ENCODE peak calls at places on chromosomes 2 and 18, in four cellular contexts. B is GM12878, O is K562, H is GM12892. E is an unnamed sample.

GRCh38 chr2:178804791-178805190 is 2.4 kb downstream of the TTN start:
- DNase-seq in B (no peak), O (peak; percentile 36), H (no peak), E (no peak)

GRCh38 chr18:30679285-30679930 is 363.1 kb downstream of the DSC3 start:
- DNase-seq in B (no peak), O (peak; percentile 90), H (no peak), E (no peak)

GRCh38 chr2:117850461-117850860 is 36.0 kb downstream of the DDX18 start:
- DNase-seq in B (no peak), O (no peak), H (no peak), E (no peak)

GRCh38 chr2:71675296-71675695 is 221.9 kb downstream of the DYSF start:
- DNase-seq in B (no peak), O (no peak), H (no peak), E (no peak)

GRCh38 chr2:210630904-210631560 is 74.6 kb downstream of the CPS1 start:
- DNase-seq in B (no peak), O (no peak), H (no peak), E (no peak)

GRCh38 chr2:69033427-69034095 is 20.6 kb downstream of the ANTXR1 start:
- DNase-seq in B (no peak), O (no peak), H (no peak), E (no peak)

GRCh38 chr18:3262234-3263171 is 570 bp downstream of the MYL12B start:
- DNase-seq in B (no peak), O (peak; percentile 60), H (peak; percentile 25), E (no peak)

GRCh38 chr2:98881153-98881650 is 54.8 kb downstream of the CRACDL start:
- DNase-seq in B (no peak), O (no peak), H (no peak), E (no peak)

GRCh38 chr2:210617732-210618330 is 61.4 kb downstream of the CPS1 start:
- DNase-seq in B (no peak), O (peak; percentile 11), H (no peak), E (no peak)

GRCh38 chr2:117956036-117956791 is 57.7 kb downstream of the CCDC93 start:
- DNase-seq in B (no peak), O (no peak), H (no peak), E (no peak)

GRCh38 chr2:173962583-173963110 is 2.5 kb downstream of the SP3 start:
- DNase-seq in B (no peak), O (peak; percentile 46), H (no peak), E (no peak)

GRCh38 chr18:79738565-79739439 is 58.9 kb upstream of the KCNG2 start:
- DNase-seq in B (no peak), O (no peak), H (no peak), E (no peak)

GRCh38 chr2:235641333-235641732 is 147.5 kb downstream of the AGAP1 start:
- DNase-seq in B (no peak), O (no peak), H (no peak), E (no peak)

GRCh38 chr2:136932700-136933099 is 167.4 kb downstream of the THSD7B start:
- DNase-seq in B (no peak), O (no peak), H (no peak), E (no peak)

GRCh38 chr2:74742486-74742885 is 88.4 kb downstream of the SEMA4F start:
- DNase-seq in B (no peak), O (no peak), H (no peak), E (no peak)

GRCh38 chr2:99953750-99954149 is 188.6 kb downstream of the AFF3 start:
- DNase-seq in B (no peak), O (no peak), H (no peak), E (no peak)

GRCh38 chr2:231794383-231794782 is 8.1 kb downstream of the COPS7B start:
- DNase-seq in B (no peak), O (no peak), H (no peak), E (no peak)

GRCh38 chr2:72004976-72005375 is 142.7 kb downstream of the CYP26B1 start:
- DNase-seq in B (no peak), O (no peak), H (no peak), E (no peak)

GRCh38 chr18:42437646-42438045 is 482.6 kb downstream of the PIK3C3 start:
- DNase-seq in B (no peak), O (no peak), H (no peak), E (no peak)

GRCh38 chr18:35076556-35076955 is 35.3 kb downstream of the MAPRE2 start:
- DNase-seq in B (no peak), O (no peak), H (no peak), E (no peak)

GRCh38 chr18:60746491-60746890 is 373.9 kb upstream of the MC4R start:
- DNase-seq in B (no peak), O (no peak), H (no peak), E (no peak)

GRCh38 chr2:234158812-234159211 is 108.3 kb downstream of the SPP2 start:
- DNase-seq in B (no peak), O (no peak), H (no peak), E (no peak)

GRCh38 chr2:233974530-233975071 is 57.4 kb downstream of the TRPM8 start:
- DNase-seq in B (no peak), O (peak; percentile 48), H (no peak), E (no peak)

GRCh38 chr2:144376926-144377325 is 143.0 kb downstream of the ZEB2 start:
- DNase-seq in B (no peak), O (no peak), H (no peak), E (no peak)

GRCh38 chr18:59451073-59451472 is 92.0 kb upstream of the LMAN1 start:
- DNase-seq in B (no peak), O (no peak), H (no peak), E (no peak)

GRCh38 chr18:59451963-59452362 is 92.9 kb upstream of the LMAN1 start:
- DNase-seq in B (no peak), O (no peak), H (no peak), E (no peak)

GRCh38 chr18:59448546-59448945 is 89.5 kb upstream of the LMAN1 start:
- DNase-seq in B (no peak), O (no peak), H (no peak), E (no peak)

GRCh38 chr18:59446012-59446411 is 86.9 kb upstream of the LMAN1 start:
- DNase-seq in B (no peak), O (no peak), H (no peak), E (no peak)
- TF ChIP-seq TAF1 in B (no peak), O (no peak), H (no peak), E (no peak)

GRCh38 chr2:197705912-197706838 is 1.0 kb downstream of the MARS2 start:
- DNase-seq in B (no peak), O (peak; percentile 24), H (no peak), E (no peak)

GRCh38 chr2:197707316-197708213 is 2.4 kb downstream of the MARS2 start:
- DNase-seq in B (no peak), O (peak; percentile 40), H (no peak), E (no peak)

GRCh38 chr2:197704434-197705142 is 581 bp upstream of the MARS2 start:
- DNase-seq in B (peak; percentile 43), O (no peak), H (no peak), E (no peak)

GRCh38 chr2:197706839-197707207 is 1.7 kb downstream of the MARS2 start:
- DNase-seq in B (no peak), O (peak; percentile 8), H (no peak), E (no peak)

GRCh38 chr2:197705143-197705911 is at the start of gene MARS2:
- DNase-seq in B (peak; percentile 68), O (peak; percentile 93), H (peak; percentile 80), E (peak; percentile 83)
- TF ChIP-seq POLR2A in B (peak; percentile 98), O (peak; percentile 79), H (peak; percentile 97), E (peak; percentile 89)

DNA sequence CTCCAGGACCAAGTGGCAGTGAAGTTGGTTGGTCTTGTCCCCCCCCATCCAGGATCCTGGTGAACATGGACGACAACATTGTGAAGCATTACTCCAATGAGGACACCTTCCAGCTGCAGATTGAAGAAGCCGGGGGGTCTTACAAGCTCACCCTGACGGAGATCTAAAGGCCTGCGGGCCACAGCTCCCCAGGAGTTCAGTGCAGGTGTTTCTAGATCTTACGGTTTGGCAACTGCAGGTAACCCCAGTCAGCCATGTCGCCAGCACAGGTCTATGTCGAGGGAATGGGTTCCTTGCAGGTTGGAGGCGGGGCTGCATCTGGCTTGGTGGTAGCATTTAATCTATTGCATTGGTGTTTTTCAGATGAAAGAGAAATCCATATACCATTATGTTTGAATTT is 42.8 kb upstream of the KLF11 start:
- DNase-seq in B (no peak), O (no peak), H (no peak), E (no peak)
- TF ChIP-seq TAF1 in B (no peak), O (no peak), H (no peak), E (no peak)

DNA sequence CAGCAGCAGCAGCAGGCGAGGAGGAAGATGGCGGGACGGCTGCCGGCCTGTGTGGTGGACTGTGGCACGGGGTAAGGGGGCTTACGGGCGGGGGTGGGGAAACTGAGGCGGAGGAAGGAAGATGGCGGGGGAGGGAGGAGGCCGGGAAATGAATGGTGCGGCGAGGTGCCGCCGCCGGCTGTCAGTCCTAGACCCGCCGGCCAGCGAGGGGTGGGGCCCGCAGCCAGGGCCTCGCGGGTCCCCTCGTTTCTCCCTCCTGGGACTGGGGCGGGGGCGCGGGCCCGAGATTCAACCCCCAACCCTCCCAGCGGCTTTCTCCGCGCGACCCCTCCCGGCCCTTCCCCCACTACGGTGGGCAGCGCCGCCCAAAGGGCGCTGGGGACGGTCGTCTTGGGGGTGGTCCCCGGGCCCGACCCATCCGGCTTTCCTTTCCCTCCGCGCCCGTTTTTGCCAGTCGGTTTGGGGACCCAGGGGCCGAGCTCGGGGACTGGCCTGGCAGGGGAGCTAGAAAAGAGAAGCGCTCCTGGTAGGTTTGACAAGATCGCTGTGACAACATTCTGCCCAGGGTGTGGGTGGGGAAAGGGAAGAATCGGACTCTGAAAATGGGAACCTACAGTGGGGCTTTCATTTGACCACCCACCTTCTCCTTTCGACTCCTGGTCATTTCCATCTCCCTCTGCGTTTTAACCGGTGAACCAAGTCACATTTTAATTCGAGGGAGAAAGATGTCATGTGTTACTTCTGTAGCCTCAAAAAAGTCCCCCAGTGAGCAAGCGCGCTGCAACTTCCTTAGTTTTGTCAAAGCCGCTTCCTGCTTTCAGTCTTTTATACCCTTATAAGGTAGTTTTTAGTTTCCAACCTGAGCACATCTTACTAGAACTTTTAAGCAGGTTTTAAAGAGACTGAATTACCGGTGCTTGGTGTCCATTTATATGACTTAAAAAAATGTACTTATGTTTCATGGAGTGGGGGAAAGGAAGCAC is 655 bp downstream of the ACTR3 start:
- DNase-seq in B (peak; percentile 75), O (peak; percentile 74), H (no peak), E (no peak)
- TF ChIP-seq POLR2A in B (peak; percentile 45), O (peak; percentile 67), H (peak; percentile 93), E (peak; percentile 89)

GRCh38 chr2:15355386-15355785 is 205.7 kb downstream of the NBAS start:
- DNase-seq in B (no peak), O (no peak), H (no peak), E (no peak)
- TF ChIP-seq TAF1 in B (no peak), O (no peak), H (no peak), E (no peak)

E was measured in GM12891.